ENCODE peak calls at places on chromosomes 1 and 21, in seven cellular contexts. R is GM12878, F is ovary, M is tibial nerve, Q is SK-N-SH, Z is stomach, C is sigmoid colon. Y is an unnamed sample.

GRCh38 chr1:35594005-35594760 is 21.1 kb downstream of the TFAP2E start:
- DNase-seq in F (no peak), M (no peak), Z (no peak), C (no peak), R (no peak), Q (no peak), Y (no peak)

GRCh38 chr21:25039461-25040380 is 567.6 kb downstream of the MRPL39 start:
- DNase-seq in F (no peak), R (peak; percentile 82), C (no peak), Z (no peak), M (no peak), Q (no peak), Y (no peak)

GRCh38 chr1:59574085-59574484 is 240.7 kb upstream of the HOOK1 start:
- DNase-seq in F (no peak), M (no peak), Z (no peak), C (no peak), R (no peak), Q (no peak), Y (no peak)

GRCh38 chr21:38768385-38769071 is 37.2 kb upstream of the ETS2 start:
- DNase-seq in C (no peak), F (no peak), Q (no peak), M (no peak), R (no peak), Z (no peak), Y (no peak)

GRCh38 chr1:61230523-61230922 is 148.2 kb downstream of the NFIA start:
- DNase-seq in F (no peak), R (no peak), M (no peak), C (no peak), Z (no peak), Q (no peak), Y (no peak)

GRCh38 chr1:41613646-41614592 is 129.4 kb upstream of the EDN2 start:
- DNase-seq in Z (no peak), Q (peak; percentile 80), R (no peak), C (peak; percentile 33), M (no peak), F (no peak), Y (peak; percentile 79)

GRCh38 chr1:153945131-153945794 is 1.3 kb downstream of the DENND4B start:
- DNase-seq in M (peak; percentile 48), R (no peak), F (peak; percentile 57), Q (peak; percentile 49), Z (peak; percentile 51), C (peak; percentile 77), Y (no peak)

GRCh38 chr1:155206891-155207577 is 663 bp downstream of the THBS3 start:
- DNase-seq in F (peak; percentile 87), Z (peak; percentile 92), R (no peak), M (peak; percentile 94), Q (peak; percentile 83), C (peak; percentile 93), Y (peak; percentile 97)

GRCh38 chr1:79043506-79043905 is 37.0 kb upstream of the ADGRL4 start:
- DNase-seq in M (no peak), F (no peak), Z (no peak), R (no peak), C (no peak), Q (no peak), Y (no peak)

GRCh38 chr1:215530401-215530984 is 36.6 kb upstream of the KCTD3 start:
- DNase-seq in C (no peak), F (no peak), Z (no peak), Q (no peak), R (no peak), M (no peak), Y (no peak)

GRCh38 chr1:207836616-207837352 is 74.1 kb downstream of the CD34 start:
- DNase-seq in Z (no peak), F (no peak), C (peak; percentile 60), Q (no peak), M (no peak), R (no peak), Y (no peak)
- H3K4me1 ChIP-seq in Z (peaks cover 45% of the 10 kb centered on the region), F (peaks cover 29% of the 10 kb centered on the region), C (peaks cover 71% of the 10 kb centered on the region), Q (no peaks in the 10 kb centered on the region), M (peaks cover 25% of the 10 kb centered on the region), R (peaks cover 22% of the 10 kb centered on the region), Y (peaks cover 97% of the 10 kb centered on the region)

DNA sequence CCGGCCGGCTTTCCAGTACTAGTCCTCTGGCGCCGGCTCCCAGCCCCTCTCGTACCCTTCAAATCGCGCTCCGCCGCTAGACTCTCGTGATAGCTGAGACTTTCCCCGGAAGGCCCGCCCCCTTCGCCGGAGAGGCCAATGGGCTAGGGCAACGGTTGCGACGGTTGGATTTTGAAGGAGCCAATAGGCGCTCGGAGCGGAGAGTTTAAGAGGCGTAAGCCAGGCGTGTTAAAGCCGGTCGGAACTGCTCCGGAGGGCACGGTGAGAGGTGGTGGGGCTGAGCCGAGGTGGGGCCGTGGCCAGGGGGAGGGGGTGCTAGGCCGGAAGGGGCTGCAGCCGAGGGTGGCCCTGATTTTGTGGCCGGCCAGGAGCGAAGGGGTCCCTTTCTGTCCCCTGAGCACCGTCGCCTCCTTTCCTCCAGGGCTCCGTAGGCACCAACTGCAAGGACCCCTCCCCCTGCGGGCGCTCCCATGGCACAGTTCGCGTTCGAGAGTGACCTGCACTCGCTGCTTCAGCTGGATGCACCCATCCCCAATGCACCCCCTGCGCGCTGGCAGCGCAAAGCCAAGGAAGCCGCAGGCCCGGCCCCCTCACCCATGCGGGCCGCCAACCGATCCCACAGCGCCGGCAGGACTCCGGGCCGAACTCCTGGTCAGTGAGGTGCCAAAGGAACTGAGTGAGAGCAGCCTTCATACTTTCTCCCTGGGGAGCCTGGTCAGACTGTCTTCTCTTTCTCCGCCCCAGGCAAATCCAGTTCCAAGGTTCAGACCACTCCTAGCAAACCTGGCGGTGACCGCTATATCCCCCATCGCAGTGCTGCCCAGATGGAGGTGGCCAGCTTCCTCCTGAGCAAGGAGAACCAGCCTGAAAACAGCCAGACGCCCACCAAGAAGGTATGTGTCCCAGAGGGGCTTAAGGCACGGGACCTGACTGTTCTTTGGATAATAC is at the start of gene CDC20:
- DNase-seq in F (peak; percentile 96), C (peak; percentile 99), Z (peak; percentile 100), M (peak; percentile 99), Q (peak; percentile 96), R (peak; percentile 89), Y (peak; percentile 99)
- TF ChIP-seq EP300 in F (no peak), C (no peak), Z (no peak), M (peak; percentile 55), Q (peak; percentile 28), R (no peak), Y (no peak)

GRCh38 chr1:203479646-203480045 is 4.0 kb downstream of the PRELP start:
- DNase-seq in Q (no peak), F (no peak), M (no peak), Z (no peak), C (no peak), R (no peak), Y (no peak)

GRCh38 chr1:203481186-203481585 is 5.6 kb downstream of the PRELP start:
- DNase-seq in R (no peak), Q (no peak), C (no peak), Z (no peak), M (no peak), F (no peak), Y (no peak)

GRCh38 chr1:203478986-203479385 is 3.4 kb downstream of the PRELP start:
- DNase-seq in R (no peak), M (no peak), F (no peak), Z (no peak), Q (no peak), C (no peak), Y (no peak)

GRCh38 chr1:203480525-203481084 is 5.0 kb downstream of the PRELP start:
- DNase-seq in Z (peak; percentile 86), Q (peak; percentile 68), F (peak; percentile 86), M (peak; percentile 75), R (no peak), C (peak; percentile 94), Y (peak; percentile 94)

GRCh38 chr1:203480084-203480483 is 4.5 kb downstream of the PRELP start:
- DNase-seq in M (no peak), F (no peak), C (peak; percentile 82), R (no peak), Z (no peak), Q (no peak), Y (no peak)
- H3K4me1 ChIP-seq in M (peaks cover 35% of the 10 kb centered on the region), F (peaks cover 20% of the 10 kb centered on the region), C (peaks cover 74% of the 10 kb centered on the region), R (peaks cover 9% of the 10 kb centered on the region), Z (peaks cover 21% of the 10 kb centered on the region), Q (peaks cover 18% of the 10 kb centered on the region), Y (peaks cover 83% of the 10 kb centered on the region)

DNA sequence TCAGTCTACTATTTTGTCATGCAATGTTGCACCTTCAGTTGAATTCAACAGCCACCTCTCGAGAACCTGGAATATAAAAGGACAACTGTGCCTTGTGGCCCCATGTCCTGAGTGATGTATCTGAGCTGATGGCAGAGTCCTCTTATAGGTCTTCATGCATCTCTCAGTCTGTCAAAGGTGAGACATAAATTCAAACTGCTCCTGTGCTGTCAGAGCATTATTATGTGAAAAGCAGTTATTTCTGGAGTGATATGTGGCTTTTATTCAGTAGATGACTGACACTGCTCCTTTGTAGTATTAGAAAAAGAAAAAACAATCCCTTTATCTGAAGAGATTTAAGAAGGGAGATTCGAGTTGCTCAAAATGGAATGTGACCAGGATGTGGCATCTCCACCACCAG is 8.4 kb downstream of the S100A10 start:
- DNase-seq in M (no peak), F (no peak), Q (no peak), C (no peak), R (no peak), Z (no peak), Y (no peak)
- TF ChIP-seq EP300 in M (no peak), F (no peak), Q (no peak), C (no peak), R (no peak), Z (no peak), Y (no peak)

GRCh38 chr21:41928621-41929220 is 25.1 kb downstream of the C2CD2 start:
- DNase-seq in Q (no peak), C (peak; percentile 54), Z (no peak), M (no peak), R (peak; percentile 85), F (no peak), Y (no peak)

GRCh38 chr21:41927727-41928409 is 25.9 kb downstream of the C2CD2 start:
- DNase-seq in F (no peak), M (no peak), R (no peak), Q (no peak), Z (no peak), C (peak; percentile 61), Y (no peak)

GRCh38 chr21:41931041-41931451 is 22.8 kb downstream of the C2CD2 start:
- DNase-seq in Z (no peak), Q (no peak), F (no peak), M (no peak), R (no peak), C (peak; percentile 56), Y (no peak)

GRCh38 chr21:41926807-41927171 is 27.0 kb downstream of the C2CD2 start:
- DNase-seq in Z (no peak), Q (no peak), M (no peak), R (no peak), C (peak; percentile 17), F (no peak), Y (no peak)

DNA sequence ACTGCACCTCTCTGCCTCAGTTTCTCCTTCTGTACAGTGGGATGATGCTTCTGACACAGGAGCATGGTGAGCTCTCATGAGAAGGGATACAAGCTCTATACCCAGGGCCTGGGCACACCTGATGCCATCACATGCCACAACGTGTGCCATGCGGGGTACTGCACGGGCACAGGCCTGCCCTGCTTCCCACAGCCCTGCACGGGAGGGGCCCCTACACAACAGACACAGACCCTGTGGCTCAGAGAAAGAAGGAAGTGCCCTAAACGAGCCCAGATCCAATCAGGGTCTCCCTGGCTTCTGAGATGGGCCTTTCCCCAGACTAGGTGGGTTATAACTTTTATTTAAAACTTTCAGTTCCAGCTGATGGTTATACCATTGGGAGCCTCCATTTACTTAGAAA is 24.6 kb downstream of the C2CD2 start:
- DNase-seq in Z (no peak), R (no peak), F (no peak), C (peak; percentile 60), Q (no peak), M (no peak), Y (no peak)
- H3K4me1 ChIP-seq in Z (peaks cover 54% of the 10 kb centered on the region), R (peaks cover 45% of the 10 kb centered on the region), F (peaks cover 32% of the 10 kb centered on the region), C (peaks cover 61% of the 10 kb centered on the region), Q (peaks cover 10% of the 10 kb centered on the region), M (peaks cover 39% of the 10 kb centered on the region), Y (peaks cover 43% of the 10 kb centered on the region)

GRCh38 chr1:202348509-202349262 is at the start of gene PPP1R12B:
- DNase-seq in Q (peak; percentile 89), R (peak; percentile 94), M (peak; percentile 95), F (peak; percentile 95), C (peak; percentile 99), Z (peak; percentile 98), Y (peak; percentile 99)
- TF ChIP-seq EP300 in Q (no peak), R (no peak), M (peak; percentile 89), F (no peak), C (no peak), Z (no peak), Y (no peak)

Y was measured in esophagus muscularis mucosa.